ENCODE peak calls at places on chromosomes 13 and 19, in seven cellular contexts. Y is neuronal stem cell, O is GM18507, V is LHCN-M2, C is RPMI7951, S is pancreas, X is substantia nigra. N is an unnamed sample.
A peak's percentile ranks its signal among the peaks of the same experiment; 100 is the strongest.

GRCh38 chr13:70483599-70484276 is 375.5 kb upstream of the KLHL1 start:
- DNase-seq in Y (no peak), O (no peak), V (no peak), C (no peak), S (no peak), X (no peak), N (no peak)

GRCh38 chr19:11067356-11068113 is 21.7 kb upstream of the LDLR start:
- DNase-seq in Y (no peak), O (no peak), V (peak; percentile 53), C (no peak), S (no peak), X (no peak), N (peak; percentile 70)

GRCh38 chr19:12769689-12770088 is 5.7 kb downstream of the HOOK2 start:
- DNase-seq in Y (no peak), O (no peak), V (no peak), C (no peak), S (no peak), X (no peak), N (no peak)

GRCh38 chr19:41083516-41083915 is 4.7 kb upstream of the CYP2A13 start:
- DNase-seq in Y (no peak), O (no peak), V (no peak), C (peak; percentile 55), S (no peak), X (no peak), N (peak; percentile 0)

GRCh38 chr19:17841810-17842662 is 5.7 kb downstream of the JAK3 start:
- DNase-seq in Y (peak; percentile 99), O (peak; percentile 51), V (peak; percentile 38), C (peak; percentile 83), S (peak; percentile 87), X (no peak), N (no peak)

GRCh38 chr19:10888421-10888866 is 17.1 kb downstream of the CARM1 start:
- DNase-seq in Y (no peak), O (no peak), V (no peak), C (no peak), S (no peak), X (no peak), N (no peak)

GRCh38 chr19:19217110-19217509 is 5.4 kb downstream of the NCAN start:
- DNase-seq in Y (no peak), O (no peak), V (peak; percentile 56), C (peak; percentile 65), S (no peak), X (no peak), N (peak; percentile 9)

GRCh38 chr19:19626516-19627441 is 1.2 kb downstream of the LPAR2 start:
- DNase-seq in Y (no peak), O (no peak), V (no peak), C (no peak), S (no peak), X (no peak), N (no peak)

GRCh38 chr19:39497850-39498261 is 891 bp upstream of the DLL3 start:
- DNase-seq in Y (peak; percentile 60), O (no peak), V (peak; percentile 18), C (peak; percentile 37), S (peak; percentile 73), X (no peak), N (no peak)

GRCh38 chr13:41960195-41960699 is 662 bp downstream of the VWA8 start:
- DNase-seq in Y (no peak), O (no peak), V (peak; percentile 29), C (peak; percentile 18), S (no peak), X (no peak), N (peak; percentile 36)

GRCh38 chr13:99655351-99656091 is 154.2 kb downstream of the TM9SF2 start:
- DNase-seq in Y (no peak), O (no peak), V (peak; percentile 42), C (peak; percentile 79), S (no peak), X (no peak), N (peak; percentile 9)

GRCh38 chr13:30119476-30119875 is 187.9 kb downstream of the KATNAL1 start:
- DNase-seq in Y (no peak), O (no peak), V (peak; percentile 67), C (peak; percentile 96), S (no peak), X (no peak), N (peak; percentile 60)

GRCh38 chr13:52412128-52412527 is 6.2 kb upstream of the THSD1 start:
- DNase-seq in Y (no peak), O (no peak), V (no peak), C (no peak), S (no peak), X (no peak), N (no peak)

GRCh38 chr13:77047649-77048343 is 20.8 kb upstream of the FBXL3 start:
- DNase-seq in Y (peak; percentile 62), O (no peak), V (no peak), C (no peak), S (no peak), X (no peak), N (no peak)

GRCh38 chr13:99311748-99312492 is 4.7 kb upstream of the GPR183 start:
- DNase-seq in Y (no peak), O (no peak), V (no peak), C (no peak), S (no peak), X (no peak), N (no peak)

GRCh38 chr13:114110091-114110829 is 22.2 kb downstream of the RASA3 start:
- DNase-seq in Y (no peak), O (no peak), V (no peak), C (no peak), S (peak; percentile 47), X (no peak), N (no peak)

GRCh38 chr13:76016799-76017198 is 380.7 kb downstream of the LMO7 start:
- DNase-seq in Y (peak; percentile 8), O (no peak), V (peak; percentile 62), C (peak; percentile 20), S (no peak), X (no peak), N (peak; percentile 31)

GRCh38 chr13:43686557-43686956 is 100.2 kb downstream of the ENOX1 start:
- DNase-seq in Y (no peak), O (no peak), V (peak; percentile 89), C (peak; percentile 78), S (no peak), X (no peak), N (peak; percentile 78)

GRCh38 chr13:106496072-106496997 is 39.1 kb downstream of the EFNB2 start:
- DNase-seq in Y (no peak), O (no peak), V (no peak), C (no peak), S (no peak), X (no peak), N (no peak)

GRCh38 chr19:39342647-39343305 is 555 bp downstream of the SAMD4B start:
- DNase-seq in Y (no peak), O (no peak), V (no peak), C (no peak), S (no peak), X (no peak), N (no peak)

GRCh38 chr19:49413348-49413747 is 9.9 kb downstream of the PTH2 start:
- DNase-seq in Y (no peak), O (no peak), V (no peak), C (no peak), S (no peak), X (no peak), N (no peak)

GRCh38 chr13:63124863-63125262 is 1709.2 kb upstream of the PCDH20 start:
- DNase-seq in Y (no peak), O (no peak), V (peak; percentile 11), C (peak; percentile 22), S (no peak), X (no peak), N (peak; percentile 9)

GRCh38 chr19:38869836-38870607 is 8.1 kb downstream of the RINL start:
- DNase-seq in Y (peak; percentile 77), O (peak; percentile 78), V (no peak), C (peak; percentile 77), S (peak; percentile 98), X (no peak), N (no peak)

GRCh38 chr19:13098291-13099072 is 4.2 kb downstream of the LYL1 start:
- DNase-seq in Y (no peak), O (no peak), V (no peak), C (no peak), S (no peak), X (peak; percentile 21), N (no peak)

GRCh38 chr19:53868091-53868891 is 608 bp downstream of the MYADM start:
- DNase-seq in Y (no peak), O (no peak), V (peak; percentile 38), C (peak; percentile 79), S (peak; percentile 66), X (no peak), N (peak; percentile 71)

GRCh38 chr19:55083004-55083850 is 7.6 kb downstream of the EPS8L1 start:
- DNase-seq in Y (no peak), O (no peak), V (no peak), C (no peak), S (no peak), X (no peak), N (no peak)

N was measured in myocyte.